ENCODE peak calls at places on chromosomes 2 and 18, in eight cellular contexts. D, A, I, O, M, P, K and T are unnamed samples.

GRCh38 chr18:13934676-13935075 is 19.3 kb upstream of the MC2R start:
- DNase-seq in P (no peak), K (no peak), D (no peak), O (no peak), A (no peak), M (no peak), I (no peak), T (no peak)

GRCh38 chr2:6343076-6343475 is 522.6 kb downstream of the CMPK2 start:
- DNase-seq in M (no peak), K (no peak), O (no peak), A (no peak), I (peak; percentile 94), P (no peak), D (no peak), T (no peak)

GRCh38 chr18:68418881-68419280 is 296.0 kb downstream of the TMX3 start:
- DNase-seq in O (no peak), I (no peak), A (peak; percentile 51), P (no peak), K (no peak), D (no peak), M (peak; percentile 93), T (peak; percentile 49)

GRCh38 chr2:156452971-156453370 is 16.8 kb downstream of the GPD2 start:
- DNase-seq in K (no peak), M (no peak), P (no peak), D (no peak), O (no peak), A (peak; percentile 45), I (no peak), T (no peak)

GRCh38 chr2:58047969-58048368 is 1.4 kb downstream of the VRK2 start:
- DNase-seq in A (no peak), D (no peak), K (no peak), I (peak; percentile 2), M (no peak), P (no peak), O (no peak), T (no peak)

GRCh38 chr2:120490091-120490798 is 144.3 kb downstream of the INHBB start:
- DNase-seq in P (no peak), K (no peak), O (no peak), D (no peak), M (no peak), A (no peak), I (no peak), T (peak; percentile 42)

GRCh38 chr2:61705625-61706024 is 148.2 kb downstream of the FAM161A start:
- DNase-seq in P (no peak), M (no peak), I (no peak), A (no peak), D (no peak), O (no peak), K (no peak), T (no peak)

GRCh38 chr2:38474058-38474457 is 97.0 kb upstream of the ATL2 start:
- DNase-seq in P (no peak), A (no peak), I (no peak), O (no peak), D (no peak), K (no peak), M (no peak), T (no peak)

GRCh38 chr18:12086249-12086648 is 7.4 kb upstream of the ANKRD62 start:
- DNase-seq in P (no peak), A (no peak), M (no peak), I (no peak), D (no peak), O (peak; percentile 36), K (no peak), T (no peak)

GRCh38 chr2:19774788-19775156 is 127.0 kb downstream of the TTC32 start:
- DNase-seq in K (no peak), A (peak; percentile 26), M (peak; percentile 38), I (no peak), D (peak; percentile 63), P (peak; percentile 88), O (no peak), T (no peak)

GRCh38 chr2:172962824-172963223 is 112.8 kb upstream of the MAP3K20 start:
- DNase-seq in I (no peak), M (peak; percentile 78), O (peak; percentile 77), P (no peak), K (no peak), D (no peak), A (peak; percentile 46), T (peak; percentile 79)

GRCh38 chr2:223815186-223815883 is 22.0 kb downstream of the AP1S3 start:
- DNase-seq in K (no peak), M (peak; percentile 92), O (peak; percentile 100), I (no peak), P (no peak), A (peak; percentile 71), D (no peak), T (peak; percentile 99)

GRCh38 chr18:23701544-23702064 is 12.4 kb downstream of the LAMA3 start:
- DNase-seq in D (no peak), P (no peak), K (no peak), M (no peak), I (no peak), O (no peak), A (no peak), T (no peak)

GRCh38 chr2:9033385-9034175 is 30.1 kb upstream of the MBOAT2 start:
- DNase-seq in I (no peak), A (peak; percentile 18), P (peak; percentile 58), M (no peak), O (no peak), K (no peak), D (peak; percentile 42), T (no peak)

GRCh38 chr2:28231110-28231621 is 161.5 kb upstream of the FOSL2 start:
- DNase-seq in K (no peak), O (no peak), A (peak; percentile 21), D (no peak), P (no peak), I (no peak), M (peak; percentile 69), T (peak; percentile 24)

GRCh38 chr2:29075894-29076700 is 1.8 kb upstream of the PCARE start:
- DNase-seq in I (no peak), O (no peak), P (no peak), A (peak; percentile 20), D (peak; percentile 29), M (peak; percentile 44), K (no peak), T (no peak)

DNA sequence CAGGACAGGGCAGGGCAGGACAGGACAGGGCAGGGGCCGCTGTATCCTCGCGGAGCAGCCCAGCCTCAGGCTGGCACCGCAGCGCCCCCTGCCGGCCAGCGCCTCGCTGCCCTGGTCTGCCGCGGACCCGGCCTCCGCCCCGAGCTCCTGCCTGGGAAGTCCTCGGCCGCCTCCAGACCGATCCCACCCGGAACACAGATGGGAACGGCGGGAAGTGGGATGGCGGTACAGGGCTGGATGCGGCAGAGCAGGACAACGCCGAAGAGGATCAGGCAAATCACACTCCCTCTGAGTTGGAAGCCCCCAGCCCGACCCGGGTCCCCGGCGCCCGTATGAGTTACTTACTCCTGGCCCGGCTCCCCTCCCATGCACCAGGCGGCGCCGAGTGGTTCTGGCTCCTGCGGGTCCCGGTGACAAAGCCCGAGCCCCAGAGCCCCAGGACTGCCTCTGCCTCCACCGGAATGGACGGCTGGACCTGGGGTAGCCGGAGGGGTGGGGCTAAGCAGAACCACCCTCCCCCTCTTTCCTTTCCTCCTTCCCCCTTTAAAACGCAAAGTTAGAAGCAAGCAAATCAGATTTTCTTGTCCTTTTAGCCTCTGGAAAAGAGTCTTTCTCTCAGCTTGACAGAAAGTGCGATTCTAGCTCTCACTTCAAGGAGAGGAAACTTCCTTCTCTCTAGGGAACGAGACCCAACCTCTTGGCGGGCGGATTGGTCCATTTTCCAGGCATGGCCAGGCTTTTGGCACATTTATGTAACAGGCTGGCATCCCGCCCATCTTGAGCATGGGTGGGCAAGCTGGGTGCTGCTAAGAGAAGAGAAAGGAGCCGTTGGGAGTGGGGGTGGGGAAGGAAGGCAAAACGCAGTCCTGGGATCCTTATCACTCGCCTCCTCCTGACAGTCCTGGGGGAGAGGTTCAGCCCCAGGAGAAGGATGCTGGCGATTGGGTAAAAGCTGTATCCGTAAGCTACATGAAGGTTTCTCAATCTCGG is at the start of gene TP53I3:
- DNase-seq in O (peak; percentile 75), P (peak; percentile 96), A (peak; percentile 89), D (peak; percentile 96), M (peak; percentile 84), K (peak; percentile 82), I (peak; percentile 75), T (peak; percentile 82)
- H3K4me2 ChIP-seq in O (peak within 1 kb of the TSS; percentile 86), P (peak within 1 kb of the TSS; percentile 74), A (peak within 1 kb of the TSS; percentile 97), D (peak within 1 kb of the TSS; percentile 78), M (peak within 1 kb of the TSS; percentile 86), K (peak within 1 kb of the TSS; percentile 81), I (peak within 1 kb of the TSS; percentile 80), T (peak within 1 kb of the TSS; percentile 81)

GRCh38 chr2:11537951-11538350 is 4.1 kb downstream of the GREB1 start:
- DNase-seq in O (no peak), A (no peak), D (no peak), M (no peak), P (no peak), K (no peak), I (no peak), T (no peak)
- H3K4me3 ChIP-seq in O (no peak overlapping the region), A (no peak overlapping the region), D (no peak overlapping the region), M (no peak overlapping the region), P (no peak overlapping the region), K (no peak overlapping the region), I (no peak overlapping the region), T (no peak overlapping the region)

DNA sequence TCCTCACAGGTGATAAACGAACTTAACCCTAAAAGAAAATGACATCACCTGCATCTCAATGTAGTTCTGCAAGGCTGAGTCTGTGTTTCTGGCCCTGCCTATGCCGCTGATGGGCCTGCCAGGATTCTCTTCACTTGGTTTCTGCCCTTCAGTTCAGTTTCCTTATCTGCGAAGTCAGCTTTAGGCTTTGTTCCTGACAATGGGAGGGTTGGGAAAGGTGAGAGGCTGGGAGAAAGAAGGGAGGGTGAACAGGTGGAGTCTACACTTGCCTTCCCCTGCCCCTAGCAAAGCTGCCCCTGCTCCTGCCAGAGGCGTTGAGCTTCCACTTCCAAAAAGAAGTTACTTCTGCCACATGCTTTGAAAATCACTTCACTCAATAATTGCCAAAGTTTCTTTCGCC is 124.0 kb upstream of the APCDD1 start:
- DNase-seq in M (no peak), A (no peak), K (no peak), D (no peak), O (no peak), I (no peak), P (no peak), T (no peak)
- H2AFZ ChIP-seq in M (no peak overlapping the region), A (no peak overlapping the region), K (no peak overlapping the region), D (no peak overlapping the region), O (no peak overlapping the region), I (no peak overlapping the region), P (peak overlapping the region; percentile 59), T (no peak overlapping the region)

GRCh38 chr2:203786912-203787311 is 80.5 kb downstream of the CD28 start:
- DNase-seq in D (no peak), O (no peak), I (peak; percentile 44), K (no peak), A (peak; percentile 74), P (no peak), M (peak; percentile 52), T (no peak)
- H3K4me2 ChIP-seq in D (no peak overlapping the region), O (no peak overlapping the region), I (peak overlapping the region; percentile 46), K (peak overlapping the region; percentile 8), A (no peak overlapping the region), P (no peak overlapping the region), M (no peak overlapping the region), T (no peak overlapping the region)

DNA sequence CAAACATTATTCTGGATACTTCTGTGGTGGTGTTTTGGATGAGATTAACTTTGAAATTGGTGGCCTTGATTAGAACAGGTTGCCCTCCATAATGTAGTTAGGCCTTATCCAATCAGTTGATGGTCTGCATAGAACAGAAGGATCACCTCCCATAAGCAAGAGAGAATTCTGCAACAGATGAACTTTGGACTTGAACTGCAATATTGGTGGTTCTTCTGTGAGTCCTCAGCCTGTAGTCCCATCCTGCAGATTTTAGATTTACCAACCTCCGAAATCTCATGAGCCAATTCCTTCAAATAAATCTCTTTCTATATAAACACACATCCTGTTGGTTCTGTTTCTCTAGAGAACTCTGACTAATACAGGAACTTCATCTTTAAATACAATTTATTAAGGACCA is 81.9 kb downstream of the IRS1 start:
- DNase-seq in I (no peak), P (no peak), O (no peak), A (no peak), D (no peak), M (no peak), K (no peak), T (no peak)
- H3K4me3 ChIP-seq in I (no peak overlapping the region), P (no peak overlapping the region), O (no peak overlapping the region), A (no peak overlapping the region), D (no peak overlapping the region), M (no peak overlapping the region), K (no peak overlapping the region), T (no peak overlapping the region)